ENCODE peak calls at places on chromosomes 12 and 14, in five cellular contexts. N, D, Q, U and Z are unnamed samples.

GRCh38 chr12:15956413-15957185 is 45.5 kb downstream of the DERA start:
- DNase-seq in D (no peak), Q (no peak), N (no peak), U (peak; percentile 74), Z (no peak)

GRCh38 chr12:109708939-109709338 is 4.7 kb upstream of the FAM222A start:
- DNase-seq in N (no peak), U (no peak), Q (no peak), D (no peak), Z (no peak)

GRCh38 chr14:104637546-104638003 is 33.0 kb upstream of the TMEM179 start:
- DNase-seq in U (no peak), N (no peak), D (no peak), Q (no peak), Z (no peak)

GRCh38 chr12:51872689-51872981 is 15.3 kb upstream of the ANKRD33 start:
- DNase-seq in U (no peak), Q (no peak), N (no peak), D (no peak), Z (no peak)

GRCh38 chr12:50251619-50252300 is 31.6 kb downstream of the LIMA1 start:
- DNase-seq in U (no peak), Q (no peak), N (no peak), D (no peak), Z (no peak)

GRCh38 chr14:55502746-55503284 is 62.4 kb upstream of the TBPL2 start:
- DNase-seq in N (no peak), U (no peak), Q (no peak), D (no peak), Z (peak; percentile 58)

GRCh38 chr14:57871487-57872080 is 5.7 kb upstream of the SLC35F4 start:
- DNase-seq in U (peak; percentile 35), N (peak; percentile 17), D (peak; percentile 31), Q (peak; percentile 36), Z (no peak)

GRCh38 chr12:65628061-65628460 is 196.2 kb upstream of the HMGA2 start:
- DNase-seq in N (no peak), Q (no peak), D (no peak), U (no peak), Z (no peak)

GRCh38 chr14:64721899-64722298 is 17.7 kb downstream of the PLEKHG3 start:
- DNase-seq in D (no peak), Q (no peak), U (no peak), N (no peak), Z (no peak)

GRCh38 chr14:32382704-32383103 is 53.6 kb downstream of the AKAP6 start:
- DNase-seq in U (no peak), D (no peak), N (no peak), Q (peak; percentile 10), Z (no peak)

GRCh38 chr12:109098142-109098652 is 800 bp downstream of the UNG start:
- DNase-seq in D (peak; percentile 58), Q (peak; percentile 38), N (peak; percentile 65), U (no peak), Z (peak; percentile 73)

GRCh38 chr12:101697197-101697929 is at the start of gene CHPT1:
- DNase-seq in D (peak; percentile 23), N (peak; percentile 76), U (no peak), Q (peak; percentile 82), Z (peak; percentile 83)

GRCh38 chr12:62732861-62733427 is 202.0 kb downstream of the PPM1H start:
- DNase-seq in N (no peak), U (peak; percentile 65), D (peak; percentile 63), Q (no peak), Z (no peak)

GRCh38 chr14:49497725-49498348 is 88.3 kb downstream of the RPS29 start:
- DNase-seq in Q (peak; percentile 67), N (no peak), U (peak; percentile 72), D (peak; percentile 32), Z (no peak)

GRCh38 chr14:25308244-25308643 is 258.3 kb upstream of the STXBP6 start:
- DNase-seq in D (no peak), U (no peak), Q (no peak), N (no peak), Z (peak; percentile 39)

GRCh38 chr14:64191756-64192155 is 102.4 kb downstream of the ESR2 start:
- DNase-seq in Q (no peak), N (no peak), U (no peak), D (peak; percentile 77), Z (no peak)

GRCh38 chr14:86087377-86087776 is 557.4 kb downstream of the FLRT2 start:
- DNase-seq in D (no peak), Q (peak; percentile 62), U (no peak), N (no peak), Z (no peak)

GRCh38 chr12:58372298-58372697 is 430.9 kb downstream of the ATP23 start:
- DNase-seq in D (no peak), Q (peak; percentile 58), N (no peak), U (no peak), Z (no peak)

DNA sequence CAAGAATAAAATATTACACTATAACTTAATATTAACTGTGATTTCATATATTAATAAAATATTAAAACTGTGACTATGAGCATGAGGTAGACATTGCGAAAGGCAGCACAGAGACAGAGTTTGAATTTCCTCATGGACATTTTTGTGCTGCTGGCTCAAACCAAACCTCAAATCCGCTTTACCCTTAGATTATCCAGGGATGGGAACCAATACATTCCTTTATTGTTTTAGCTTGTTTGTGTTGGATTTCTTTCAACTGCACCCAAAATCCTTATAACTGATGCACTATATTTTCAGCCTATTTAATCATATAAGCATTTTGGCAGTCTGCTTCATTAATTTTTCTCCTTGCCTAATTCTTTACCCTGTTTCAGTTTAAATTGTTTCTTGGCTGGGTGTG is 436.7 kb downstream of the ATP23 start:
- DNase-seq in N (no peak), U (no peak), Q (no peak), D (no peak), Z (no peak)
- H3K4me3 ChIP-seq in N (no peak overlapping the region), U (no peak overlapping the region), Q (no peak overlapping the region), D (no peak overlapping the region), Z (no peak overlapping the region)

DNA sequence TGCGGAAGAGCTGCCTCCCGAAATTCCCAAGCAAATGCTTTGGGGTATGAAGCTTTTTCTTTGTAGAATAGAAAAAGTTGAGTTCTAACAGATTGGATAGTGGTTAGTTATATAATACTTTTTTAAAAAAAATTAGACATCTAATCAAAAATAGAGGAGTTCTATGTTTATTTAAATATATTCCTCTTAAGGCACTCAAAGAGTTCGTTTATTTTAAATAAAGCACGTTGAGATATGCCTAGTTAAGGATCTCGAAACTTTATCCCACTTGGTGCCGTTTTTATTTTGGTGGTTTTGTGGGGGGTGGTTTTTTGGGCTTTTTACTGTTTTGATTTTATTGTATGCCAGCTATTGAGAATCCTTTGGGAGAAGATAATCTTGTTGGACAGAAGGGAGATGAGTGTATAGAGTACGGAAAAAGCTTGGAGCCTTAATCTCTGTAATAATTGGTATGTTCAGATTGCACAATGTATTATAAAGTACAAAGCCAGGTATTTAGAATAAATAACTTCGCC is 10.7 kb upstream of the SNAPC1 start:
- DNase-seq in N (no peak), Q (no peak), D (no peak), U (no peak), Z (no peak)
- H3K4me3 ChIP-seq in N (peak overlapping the region; percentile 46), Q (peak overlapping the region; percentile 53), D (peak overlapping the region; percentile 52), U (peak overlapping the region; percentile 62), Z (peak overlapping the region; percentile 57)

DNA sequence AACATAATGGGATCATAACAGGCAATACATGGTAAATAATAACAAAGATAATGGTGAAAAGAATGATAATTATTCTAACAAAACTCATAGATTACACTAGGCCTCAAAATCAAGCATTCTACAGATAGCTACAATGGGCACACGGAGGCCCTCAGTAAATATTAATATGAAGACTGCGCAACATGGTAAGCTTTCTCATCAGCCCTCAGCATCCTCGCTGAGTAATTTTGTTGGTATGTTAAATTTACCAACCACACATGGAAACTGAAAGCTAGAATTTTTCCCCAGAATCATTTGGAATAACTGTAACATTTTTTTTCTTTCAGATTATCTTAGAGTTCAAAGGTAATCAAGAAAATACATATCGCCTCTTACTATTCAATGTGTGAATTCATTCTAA is 74.2 kb upstream of the PYGL start:
- DNase-seq in Q (no peak), U (no peak), D (peak; percentile 19), N (no peak), Z (no peak)
- H3K4me3 ChIP-seq in Q (no peak overlapping the region), U (no peak overlapping the region), D (no peak overlapping the region), N (no peak overlapping the region), Z (no peak overlapping the region)

GRCh38 chr12:13196302-13196921 is at the start of gene EMP1:
- DNase-seq in N (peak; percentile 76), D (peak; percentile 100), Q (peak; percentile 80), U (peak; percentile 98), Z (peak; percentile 93)
- H3K4me3 ChIP-seq in N (no peak within 1 kb of the TSS), D (peak within 1 kb of the TSS; percentile 87), Q (peak within 1 kb of the TSS; percentile 53), U (peak within 1 kb of the TSS; percentile 60), Z (peak within 1 kb of the TSS; percentile 63)

DNA sequence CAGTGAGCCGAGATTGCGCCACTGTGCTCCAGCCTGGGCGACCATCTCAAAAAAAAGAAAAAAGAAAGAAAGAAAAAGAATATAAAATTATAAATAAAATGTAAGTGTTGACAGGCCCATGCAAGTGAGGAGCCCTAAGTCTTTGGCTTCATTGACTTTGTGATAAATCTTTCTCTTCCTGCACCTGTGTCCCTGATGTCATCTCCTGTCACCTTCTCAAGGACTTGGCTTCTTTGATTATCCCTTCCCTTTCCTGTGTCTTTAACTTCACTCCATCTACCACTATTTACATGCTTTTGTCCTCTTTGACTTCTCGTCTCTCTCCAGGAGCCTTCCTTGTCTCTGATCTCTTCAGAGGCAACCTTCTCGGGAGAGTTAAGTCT is 33.6 kb upstream of the WNK1 start:
- DNase-seq in N (no peak), D (no peak), U (no peak), Q (no peak), Z (no peak)
- H3K4me3 ChIP-seq in N (no peak overlapping the region), D (no peak overlapping the region), U (no peak overlapping the region), Q (no peak overlapping the region), Z (no peak overlapping the region)

GRCh38 chr14:61343991-61344405 is 22.6 kb downstream of the PRKCH start:
- DNase-seq in U (no peak), N (no peak), Q (no peak), D (no peak), Z (no peak)

GRCh38 chr14:61343471-61343870 is 22.1 kb downstream of the PRKCH start:
- DNase-seq in U (no peak), N (no peak), D (no peak), Q (no peak), Z (no peak)

GRCh38 chr14:61342486-61342885 is 21.1 kb downstream of the PRKCH start:
- DNase-seq in N (no peak), Q (no peak), U (no peak), D (no peak), Z (peak; percentile 40)

GRCh38 chr14:61341275-61342210 is 20.2 kb downstream of the PRKCH start:
- DNase-seq in U (no peak), Q (no peak), D (no peak), N (no peak), Z (no peak)

GRCh38 chr14:61342941-61343340 is 21.6 kb downstream of the PRKCH start:
- DNase-seq in N (no peak), U (no peak), Q (no peak), D (no peak), Z (no peak)
- H3K4me3 ChIP-seq in N (no peak overlapping the region), U (no peak overlapping the region), Q (no peak overlapping the region), D (no peak overlapping the region), Z (no peak overlapping the region)

GRCh38 chr12:118189761-118190181 is 53.8 kb downstream of the PEBP1 start:
- DNase-seq in U (no peak), N (peak; percentile 19), Q (no peak), D (peak; percentile 56), Z (no peak)
- H3K4me3 ChIP-seq in U (no peak overlapping the region), N (no peak overlapping the region), Q (no peak overlapping the region), D (peak overlapping the region; percentile 64), Z (peak overlapping the region; percentile 16)